ENCODE peak calls at places on chromosomes 16 and 17, in seven cellular contexts. One of them, this sample, is unnamed.

GRCh38 chr17:36918260-36918691 is 19.0 kb upstream of the LHX1 start:
- DNase-seq in gastrocnemius medialis: no peak
- DNase-seq in fibroblast of pulmonary artery: peak; percentile 49
- DNase-seq in ovary: no peak
- DNase-seq in endothelial cell of umbilical vein: no peak
- DNase-seq in hepatocyte: no peak
- DNase-seq in right atrium auricular region: no peak
- DNase-seq in this sample: peak; percentile 36

GRCh38 chr17:38617074-38617860 is 11.5 kb upstream of the SRCIN1 start:
- DNase-seq in hepatocyte: no peak
- DNase-seq in fibroblast of pulmonary artery: no peak
- DNase-seq in ovary: no peak
- DNase-seq in right atrium auricular region: no peak
- DNase-seq in endothelial cell of umbilical vein: no peak
- DNase-seq in gastrocnemius medialis: no peak
- DNase-seq in this sample: no peak

GRCh38 chr17:73191443-73192218 is 1.2 kb upstream of the COG1 start:
- DNase-seq in right atrium auricular region: peak; percentile 80
- DNase-seq in endothelial cell of umbilical vein: peak; percentile 77
- DNase-seq in hepatocyte: peak; percentile 84
- DNase-seq in gastrocnemius medialis: peak; percentile 20
- DNase-seq in fibroblast of pulmonary artery: peak; percentile 71
- DNase-seq in ovary: peak; percentile 58
- DNase-seq in this sample: peak; percentile 77

GRCh38 chr17:1177099-1177996 is 2.4 kb downstream of the ABR start:
- DNase-seq in fibroblast of pulmonary artery: peak; percentile 45
- DNase-seq in gastrocnemius medialis: no peak
- DNase-seq in right atrium auricular region: no peak
- DNase-seq in ovary: no peak
- DNase-seq in hepatocyte: no peak
- DNase-seq in endothelial cell of umbilical vein: no peak
- DNase-seq in this sample: peak; percentile 76

GRCh38 chr17:36950027-36950426 is 1.3 kb downstream of the AATF start:
- DNase-seq in right atrium auricular region: no peak
- DNase-seq in ovary: no peak
- DNase-seq in hepatocyte: no peak
- DNase-seq in endothelial cell of umbilical vein: no peak
- DNase-seq in gastrocnemius medialis: no peak
- DNase-seq in fibroblast of pulmonary artery: no peak
- DNase-seq in this sample: peak; percentile 17

GRCh38 chr17:32161506-32162365 is 19.4 kb downstream of the RHOT1 start:
- DNase-seq in endothelial cell of umbilical vein: peak; percentile 34
- DNase-seq in hepatocyte: no peak
- DNase-seq in gastrocnemius medialis: no peak
- DNase-seq in right atrium auricular region: no peak
- DNase-seq in fibroblast of pulmonary artery: peak; percentile 74
- DNase-seq in ovary: no peak
- DNase-seq in this sample: peak; percentile 81

GRCh38 chr16:55555436-55555835 is 11.0 kb upstream of the CAPNS2 start:
- DNase-seq in ovary: no peak
- DNase-seq in hepatocyte: no peak
- DNase-seq in fibroblast of pulmonary artery: no peak
- DNase-seq in gastrocnemius medialis: no peak
- DNase-seq in right atrium auricular region: no peak
- DNase-seq in endothelial cell of umbilical vein: no peak
- DNase-seq in this sample: no peak

GRCh38 chr17:81900181-81900820 is 1.7 kb upstream of the NPB start:
- DNase-seq in right atrium auricular region: no peak
- DNase-seq in fibroblast of pulmonary artery: no peak
- DNase-seq in gastrocnemius medialis: no peak
- DNase-seq in endothelial cell of umbilical vein: no peak
- DNase-seq in hepatocyte: no peak
- DNase-seq in ovary: no peak
- DNase-seq in this sample: no peak

GRCh38 chr16:56643080-56643778 is 4.8 kb downstream of the MT1A start:
- DNase-seq in hepatocyte: peak; percentile 79
- DNase-seq in fibroblast of pulmonary artery: peak; percentile 43
- DNase-seq in endothelial cell of umbilical vein: no peak
- DNase-seq in gastrocnemius medialis: peak; percentile 27
- DNase-seq in ovary: peak; percentile 51
- DNase-seq in right atrium auricular region: peak; percentile 78
- DNase-seq in this sample: peak; percentile 34

GRCh38 chr16:24609740-24610420 is 70.5 kb downstream of the RBBP6 start:
- DNase-seq in gastrocnemius medialis: no peak
- DNase-seq in fibroblast of pulmonary artery: peak; percentile 63
- DNase-seq in ovary: peak; percentile 54
- DNase-seq in hepatocyte: peak; percentile 74
- DNase-seq in endothelial cell of umbilical vein: peak; percentile 66
- DNase-seq in right atrium auricular region: peak; percentile 68
- DNase-seq in this sample: peak; percentile 68

GRCh38 chr16:27417047-27417671 is 15.2 kb downstream of the IL21R start:
- DNase-seq in hepatocyte: no peak
- DNase-seq in endothelial cell of umbilical vein: no peak
- DNase-seq in fibroblast of pulmonary artery: no peak
- DNase-seq in ovary: no peak
- DNase-seq in right atrium auricular region: no peak
- DNase-seq in gastrocnemius medialis: no peak
- DNase-seq in this sample: no peak

GRCh38 chr17:63675607-63676539 is 24.1 kb downstream of the LIMD2 start:
- DNase-seq in ovary: peak; percentile 62
- DNase-seq in gastrocnemius medialis: no peak
- DNase-seq in hepatocyte: peak; percentile 85
- DNase-seq in right atrium auricular region: peak; percentile 90
- DNase-seq in endothelial cell of umbilical vein: peak; percentile 99
- DNase-seq in fibroblast of pulmonary artery: peak; percentile 94
- DNase-seq in this sample: peak; percentile 96

GRCh38 chr16:23324727-23325126 is 22.6 kb downstream of the SCNN1B start:
- DNase-seq in gastrocnemius medialis: peak; percentile 50
- DNase-seq in fibroblast of pulmonary artery: no peak
- DNase-seq in hepatocyte: peak; percentile 26
- DNase-seq in right atrium auricular region: no peak
- DNase-seq in ovary: no peak
- DNase-seq in endothelial cell of umbilical vein: no peak
- DNase-seq in this sample: no peak

GRCh38 chr17:44220211-44221071 is 966 bp upstream of the UBTF start:
- DNase-seq in ovary: peak; percentile 72
- DNase-seq in endothelial cell of umbilical vein: peak; percentile 35
- DNase-seq in fibroblast of pulmonary artery: peak; percentile 64
- DNase-seq in hepatocyte: peak; percentile 78
- DNase-seq in gastrocnemius medialis: no peak
- DNase-seq in right atrium auricular region: no peak
- DNase-seq in this sample: peak; percentile 61

GRCh38 chr17:44223574-44224046 is 4.1 kb upstream of the UBTF start:
- DNase-seq in gastrocnemius medialis: no peak
- DNase-seq in fibroblast of pulmonary artery: peak; percentile 58
- DNase-seq in ovary: peak; percentile 47
- DNase-seq in hepatocyte: no peak
- DNase-seq in endothelial cell of umbilical vein: peak; percentile 97
- DNase-seq in right atrium auricular region: no peak
- DNase-seq in this sample: peak; percentile 94

GRCh38 chr17:44221072-44221861 is 1.8 kb upstream of the UBTF start:
- DNase-seq in fibroblast of pulmonary artery: peak; percentile 83
- DNase-seq in right atrium auricular region: no peak
- DNase-seq in endothelial cell of umbilical vein: peak; percentile 83
- DNase-seq in ovary: peak; percentile 79
- DNase-seq in gastrocnemius medialis: peak; percentile 66
- DNase-seq in hepatocyte: peak; percentile 88
- DNase-seq in this sample: peak; percentile 77

GRCh38 chr17:44221862-44222111 is 2.3 kb upstream of the UBTF start:
- DNase-seq in right atrium auricular region: no peak
- DNase-seq in hepatocyte: no peak
- DNase-seq in endothelial cell of umbilical vein: no peak
- DNase-seq in gastrocnemius medialis: no peak
- DNase-seq in fibroblast of pulmonary artery: no peak
- DNase-seq in ovary: no peak
- DNase-seq in this sample: no peak

DNA sequence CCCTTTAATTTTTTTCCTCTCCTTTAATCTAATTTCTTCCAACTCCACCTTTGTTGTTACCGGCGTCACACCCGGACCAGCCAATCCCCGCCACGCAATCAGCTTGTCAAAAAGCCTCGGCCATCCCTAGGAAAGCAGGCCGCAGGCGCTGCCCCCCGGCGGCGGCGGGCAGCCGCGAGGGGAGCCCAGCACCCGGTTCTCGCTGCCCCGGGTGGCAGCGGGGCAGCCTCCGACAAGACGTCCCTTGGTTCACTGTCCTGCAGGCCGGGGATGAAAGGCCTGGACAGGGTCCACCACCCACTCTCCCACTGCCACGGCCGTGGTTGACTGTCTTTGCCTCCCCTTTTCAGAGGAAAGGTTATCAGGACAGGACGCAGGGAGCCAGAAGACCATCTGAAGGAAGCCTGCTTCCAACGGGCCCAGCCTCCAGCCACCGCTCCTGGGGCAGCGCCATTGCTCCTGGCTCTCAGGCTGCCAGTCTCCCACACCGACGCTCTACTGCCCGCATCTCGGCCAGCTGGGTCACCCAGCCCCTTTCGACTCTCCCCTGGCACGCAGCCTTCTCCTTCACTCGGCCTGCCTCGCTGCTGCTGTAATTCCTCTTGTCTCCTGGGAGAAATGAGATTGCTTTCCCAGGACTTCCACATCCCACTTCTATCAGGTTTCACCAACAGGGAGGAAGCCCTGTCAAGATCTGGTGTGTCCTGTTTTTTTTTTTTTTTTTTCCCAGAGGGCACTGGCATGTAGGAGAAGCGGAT is 2.8 kb upstream of the UBTF start:
- DNase-seq in right atrium auricular region: peak; percentile 89
- DNase-seq in endothelial cell of umbilical vein: peak; percentile 71
- DNase-seq in gastrocnemius medialis: peak; percentile 68
- DNase-seq in ovary: peak; percentile 80
- DNase-seq in hepatocyte: peak; percentile 78
- DNase-seq in fibroblast of pulmonary artery: peak; percentile 79
- DNase-seq in this sample: peak; percentile 87
- TF ChIP-seq CTCF in right atrium auricular region: no peak
- TF ChIP-seq CTCF in endothelial cell of umbilical vein: peak; percentile 34
- TF ChIP-seq CTCF in gastrocnemius medialis: no peak
- TF ChIP-seq CTCF in ovary: peak; percentile 10
- TF ChIP-seq CTCF in hepatocyte: peak; percentile 18
- TF ChIP-seq CTCF in fibroblast of pulmonary artery: no peak
- TF ChIP-seq CTCF in this sample: peak; percentile 27

DNA sequence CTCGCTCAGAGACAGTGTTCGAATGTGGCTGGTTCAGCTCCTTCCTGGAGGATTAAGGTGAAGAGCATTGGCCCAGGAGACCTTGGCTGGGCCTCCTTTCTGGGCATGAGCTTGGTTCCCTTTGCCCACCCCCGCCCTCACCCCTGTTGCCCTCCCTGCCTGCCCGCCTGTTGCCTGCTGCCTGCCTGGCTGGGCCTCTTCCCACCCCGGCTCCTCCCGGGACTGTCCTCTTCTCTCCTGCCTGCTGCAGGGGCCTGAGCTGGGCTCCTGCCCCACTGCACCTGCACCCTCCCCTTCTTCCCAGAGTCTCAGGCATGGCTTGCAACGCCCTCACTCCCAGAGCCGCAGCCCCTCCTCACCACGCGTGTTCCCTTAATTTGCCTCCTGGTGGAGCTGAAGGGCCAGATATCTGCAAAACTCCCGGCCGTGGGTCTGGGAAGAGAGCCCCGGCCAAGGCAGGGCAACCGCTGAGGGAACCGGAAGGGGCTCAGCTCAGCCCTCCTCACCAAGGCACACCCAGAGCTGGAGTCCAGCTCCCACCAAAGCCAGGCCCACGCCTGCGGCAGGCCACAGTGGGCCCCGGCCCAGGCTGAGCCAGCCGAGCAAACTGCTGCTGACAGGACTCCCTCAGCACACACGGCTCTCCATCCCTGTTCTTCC is 31.2 kb downstream of the MNT start:
- DNase-seq in right atrium auricular region: no peak
- DNase-seq in gastrocnemius medialis: no peak
- DNase-seq in fibroblast of pulmonary artery: peak; percentile 31
- DNase-seq in hepatocyte: no peak
- DNase-seq in endothelial cell of umbilical vein: no peak
- DNase-seq in ovary: no peak
- DNase-seq in this sample: peak; percentile 35
- TF ChIP-seq CTCF in right atrium auricular region: no peak
- TF ChIP-seq CTCF in gastrocnemius medialis: no peak
- TF ChIP-seq CTCF in fibroblast of pulmonary artery: peak; percentile 23
- TF ChIP-seq CTCF in hepatocyte: peak; percentile 3
- TF ChIP-seq CTCF in endothelial cell of umbilical vein: peak; percentile 2
- TF ChIP-seq CTCF in ovary: no peak
- TF ChIP-seq CTCF in this sample: peak; percentile 21

DNA sequence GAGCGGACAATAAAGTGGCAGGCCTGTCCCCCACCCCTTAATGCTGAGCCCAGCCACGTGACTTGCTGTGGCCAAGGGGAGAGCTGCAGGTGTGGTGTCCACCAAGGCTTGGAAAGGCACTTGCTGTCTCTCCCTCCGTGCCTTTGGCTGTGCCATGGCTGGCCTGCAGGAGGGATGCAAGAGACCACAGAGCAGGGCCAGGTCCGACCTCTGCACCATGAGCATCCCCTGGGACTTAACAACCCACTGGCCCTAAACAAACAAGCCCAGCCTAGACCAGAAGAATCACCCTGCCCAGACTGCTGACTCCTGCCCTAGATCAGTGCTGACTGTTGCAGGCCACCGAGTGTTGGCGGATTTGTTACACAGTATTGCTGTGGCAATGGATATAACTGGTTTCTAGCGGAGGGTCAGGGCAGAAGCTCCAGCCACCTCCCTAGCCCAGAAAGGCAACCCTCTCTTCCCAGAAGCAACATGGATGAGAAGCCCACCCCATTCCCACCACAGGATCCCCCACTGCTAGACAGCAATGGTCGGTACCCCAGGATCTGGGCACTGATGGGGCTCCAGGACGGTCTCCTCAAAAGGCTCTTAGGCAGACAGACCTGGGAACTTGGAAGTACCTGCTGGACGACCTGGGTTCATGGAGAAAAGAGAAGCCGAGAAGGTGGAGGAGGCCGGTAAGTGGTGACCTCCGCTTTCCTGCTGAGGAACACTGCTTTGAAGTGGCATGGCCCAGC is 96.8 kb downstream of the TBC1D16 start:
- DNase-seq in right atrium auricular region: no peak
- DNase-seq in fibroblast of pulmonary artery: no peak
- DNase-seq in endothelial cell of umbilical vein: no peak
- DNase-seq in gastrocnemius medialis: no peak
- DNase-seq in ovary: no peak
- DNase-seq in hepatocyte: no peak
- DNase-seq in this sample: no peak
- TF ChIP-seq CTCF in right atrium auricular region: no peak
- TF ChIP-seq CTCF in fibroblast of pulmonary artery: no peak
- TF ChIP-seq CTCF in endothelial cell of umbilical vein: no peak
- TF ChIP-seq CTCF in gastrocnemius medialis: no peak
- TF ChIP-seq CTCF in ovary: no peak
- TF ChIP-seq CTCF in hepatocyte: no peak
- TF ChIP-seq CTCF in this sample: no peak

DNA sequence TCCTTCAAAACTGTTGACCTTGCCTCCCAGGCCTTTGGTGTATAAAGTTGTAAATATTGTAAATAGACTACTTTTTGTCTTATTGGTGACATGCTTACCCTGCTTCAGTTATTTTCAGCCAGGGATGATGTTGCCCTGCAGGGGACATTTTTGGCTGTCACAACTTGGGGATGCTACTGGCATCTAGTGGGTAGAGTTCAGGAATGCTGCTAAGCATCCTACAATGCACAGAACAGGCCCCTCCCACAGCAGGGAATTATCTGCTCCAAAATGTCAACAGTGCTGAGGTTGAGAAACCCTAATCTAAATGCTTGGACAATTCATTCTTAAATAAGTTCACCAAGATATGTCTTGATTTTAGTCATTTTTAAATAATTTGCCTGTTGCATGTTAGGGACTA is 459.8 kb downstream of the PMP22 start:
- DNase-seq in gastrocnemius medialis: no peak
- DNase-seq in hepatocyte: no peak
- DNase-seq in ovary: no peak
- DNase-seq in endothelial cell of umbilical vein: no peak
- DNase-seq in right atrium auricular region: no peak
- DNase-seq in fibroblast of pulmonary artery: peak; percentile 19
- DNase-seq in this sample: no peak
- TF ChIP-seq CTCF in gastrocnemius medialis: no peak
- TF ChIP-seq CTCF in hepatocyte: no peak
- TF ChIP-seq CTCF in ovary: no peak
- TF ChIP-seq CTCF in endothelial cell of umbilical vein: no peak
- TF ChIP-seq CTCF in right atrium auricular region: no peak
- TF ChIP-seq CTCF in fibroblast of pulmonary artery: no peak
- TF ChIP-seq CTCF in this sample: no peak